ENCODE peak calls at places on chromosomes 13 and 19, in four cellular contexts. Z is HCT116, C is K562, K is SK-N-SH. H is an unnamed sample.

GRCh38 chr19:58059681-58060080 is 599 bp downstream of the ZNF135 start:
- DNase-seq in C (no peak), K (no peak), Z (no peak), H (no peak)

GRCh38 chr13:30638301-30638700 is 20.6 kb downstream of the USPL1 start:
- DNase-seq in K (no peak), C (no peak), Z (no peak), H (no peak)

GRCh38 chr19:28960986-28961705 is 251.8 kb downstream of the UQCRFS1 start:
- DNase-seq in Z (no peak), C (no peak), K (no peak), H (no peak)

GRCh38 chr19:53985863-53986262 is 5.6 kb upstream of the CACNG6 start:
- DNase-seq in C (no peak), Z (no peak), K (no peak), H (no peak)

GRCh38 chr19:4575267-4575793 is 15.8 kb upstream of the SEMA6B start:
- DNase-seq in C (peak; percentile 73), K (peak; percentile 58), Z (no peak), H (no peak)

GRCh38 chr13:114100446-114101320 is 31.7 kb downstream of the RASA3 start:
- DNase-seq in Z (no peak), C (no peak), K (peak; percentile 39), H (peak; percentile 34)

GRCh38 chr13:75541287-75541686 is 3.6 kb upstream of the COMMD6 start:
- DNase-seq in Z (no peak), C (peak; percentile 48), K (no peak), H (no peak)

GRCh38 chr13:109869312-109870237 is 83.2 kb upstream of the IRS2 start:
- DNase-seq in Z (no peak), K (peak; percentile 86), C (peak; percentile 34), H (peak; percentile 63)

GRCh38 chr19:48511800-48512503 is at the start of gene LMTK3:
- DNase-seq in Z (no peak), K (peak; percentile 97), C (peak; percentile 81), H (peak; percentile 69)

GRCh38 chr19:34678421-34678820 is 943 bp downstream of the ZNF302 start:
- DNase-seq in C (no peak), K (no peak), Z (no peak), H (no peak)

GRCh38 chr13:107554355-107554905 is 660.9 kb downstream of the LIG4 start:
- DNase-seq in C (no peak), K (no peak), Z (no peak), H (no peak)
- TF ChIP-seq JUND in C (no peak), K (no peak), Z (no peak), H (no peak)

GRCh38 chr19:56080669-56081401 is 40.3 kb downstream of the ZNF787 start:
- DNase-seq in K (peak; percentile 84), Z (peak; percentile 39), C (peak; percentile 84), H (no peak)
- TF ChIP-seq JUND in K (no peak), Z (no peak), C (no peak), H (no peak)

GRCh38 chr13:42364613-42365000 is 92.7 kb downstream of the AKAP11 start:
- DNase-seq in Z (no peak), K (no peak), C (no peak), H (no peak)

GRCh38 chr13:42367836-42368235 is 95.9 kb downstream of the AKAP11 start:
- DNase-seq in K (no peak), Z (no peak), C (no peak), H (no peak)

GRCh38 chr13:42370229-42370628 is 98.3 kb downstream of the AKAP11 start:
- DNase-seq in C (no peak), K (no peak), Z (no peak), H (no peak)

GRCh38 chr13:42373048-42373812 is 101.3 kb downstream of the AKAP11 start:
- DNase-seq in C (no peak), Z (no peak), K (no peak), H (no peak)

GRCh38 chr13:42369071-42369795 is 97.3 kb downstream of the AKAP11 start:
- DNase-seq in Z (no peak), K (no peak), C (no peak), H (no peak)
- TF ChIP-seq JUND in Z (no peak), K (no peak), C (no peak), H (no peak)

GRCh38 chr13:26749905-26750304 is 10.7 kb downstream of the GPR12 start:
- DNase-seq in K (no peak), Z (no peak), C (no peak), H (no peak)

GRCh38 chr13:26742691-26743358 is 17.8 kb downstream of the GPR12 start:
- DNase-seq in Z (no peak), C (no peak), K (no peak), H (no peak)

GRCh38 chr13:26749285-26749684 is 11.3 kb downstream of the GPR12 start:
- DNase-seq in Z (no peak), K (no peak), C (peak; percentile 14), H (no peak)

DNA sequence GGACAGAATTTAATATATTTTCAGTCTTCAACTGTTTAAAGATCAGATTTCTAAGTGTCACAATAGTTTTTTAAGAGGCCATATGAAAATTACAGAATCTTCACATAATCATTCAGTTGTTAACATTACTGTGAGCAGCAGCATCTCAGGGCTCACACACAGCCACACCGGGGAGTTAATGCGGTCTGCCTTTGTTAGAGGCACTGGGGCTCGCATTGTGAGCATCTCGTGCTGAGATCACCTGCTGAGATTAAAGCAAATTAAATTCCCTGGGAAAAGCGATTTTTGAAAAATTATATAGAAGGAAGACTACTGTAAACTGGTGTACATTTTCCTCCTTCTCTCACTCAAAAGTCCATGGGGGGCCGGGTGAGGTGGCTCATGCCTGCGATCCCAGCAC is 16.6 kb downstream of the GPR12 start:
- DNase-seq in K (no peak), C (no peak), Z (no peak), H (no peak)
- TF ChIP-seq JUND in K (no peak), C (no peak), Z (no peak), H (no peak)

GRCh38 chr19:6056801-6057650 is 53.3 kb downstream of the RFX2 start:
- DNase-seq in Z (no peak), K (no peak), C (peak; percentile 50), H (no peak)
- TF ChIP-seq JUND in Z (no peak), K (peak; percentile 53), C (peak; percentile 77), H (no peak)

H was measured in T47D.